ENCODE peak calls at places on chromosome 6, in eight cellular contexts. One of them, this sample, is unnamed.
A peak's percentile ranks its signal among the peaks of the same experiment; 100 is the strongest.

GRCh38 chr6:134176283-134176975 is 124.0 kb upstream of the SLC2A12 start:
- DNase-seq in lower lobe of right lung: peak; percentile 75
- DNase-seq in adrenal gland: peak; percentile 60
- DNase-seq in esophagus muscularis mucosa: no peak
- DNase-seq in spleen: peak; percentile 90
- DNase-seq in neural progenitor cell: peak; percentile 69
- DNase-seq in heart right ventricle: peak; percentile 49
- DNase-seq in CD8-positive, alpha-beta T cell: no peak
- DNase-seq in this sample: peak; percentile 49

GRCh38 chr6:117233146-117233545 is 32.2 kb upstream of the VGLL2 start:
- DNase-seq in heart right ventricle: no peak
- DNase-seq in lower lobe of right lung: no peak
- DNase-seq in neural progenitor cell: no peak
- DNase-seq in adrenal gland: no peak
- DNase-seq in spleen: no peak
- DNase-seq in CD8-positive, alpha-beta T cell: no peak
- DNase-seq in esophagus muscularis mucosa: no peak
- DNase-seq in this sample: no peak

GRCh38 chr6:170522565-170523183 is 30.4 kb downstream of the PSMB1 start:
- DNase-seq in adrenal gland: no peak
- DNase-seq in lower lobe of right lung: no peak
- DNase-seq in esophagus muscularis mucosa: no peak
- DNase-seq in CD8-positive, alpha-beta T cell: no peak
- DNase-seq in neural progenitor cell: peak; percentile 81
- DNase-seq in heart right ventricle: no peak
- DNase-seq in spleen: no peak
- DNase-seq in this sample: no peak

GRCh38 chr6:168607272-168608112 is 166.5 kb downstream of the SMOC2 start:
- DNase-seq in spleen: no peak
- DNase-seq in neural progenitor cell: peak; percentile 67
- DNase-seq in esophagus muscularis mucosa: no peak
- DNase-seq in CD8-positive, alpha-beta T cell: no peak
- DNase-seq in heart right ventricle: no peak
- DNase-seq in lower lobe of right lung: peak; percentile 78
- DNase-seq in adrenal gland: no peak
- DNase-seq in this sample: no peak

GRCh38 chr6:17493286-17493685 is 99.9 kb downstream of the CAP2 start:
- DNase-seq in CD8-positive, alpha-beta T cell: no peak
- DNase-seq in lower lobe of right lung: no peak
- DNase-seq in neural progenitor cell: no peak
- DNase-seq in esophagus muscularis mucosa: peak; percentile 90
- DNase-seq in heart right ventricle: no peak
- DNase-seq in adrenal gland: no peak
- DNase-seq in spleen: no peak
- DNase-seq in this sample: peak; percentile 69

GRCh38 chr6:2865270-2866182 is 23.9 kb upstream of the SERPINB1 start:
- DNase-seq in CD8-positive, alpha-beta T cell: no peak
- DNase-seq in lower lobe of right lung: no peak
- DNase-seq in neural progenitor cell: no peak
- DNase-seq in adrenal gland: no peak
- DNase-seq in spleen: no peak
- DNase-seq in esophagus muscularis mucosa: peak; percentile 24
- DNase-seq in heart right ventricle: no peak
- DNase-seq in this sample: no peak

GRCh38 chr6:41122373-41122772 is 31.8 kb downstream of the TREML1 start:
- DNase-seq in lower lobe of right lung: no peak
- DNase-seq in spleen: no peak
- DNase-seq in esophagus muscularis mucosa: no peak
- DNase-seq in adrenal gland: no peak
- DNase-seq in heart right ventricle: no peak
- DNase-seq in CD8-positive, alpha-beta T cell: no peak
- DNase-seq in neural progenitor cell: no peak
- DNase-seq in this sample: peak; percentile 25

GRCh38 chr6:24448396-24448795 is 41.0 kb downstream of the GPLD1 start:
- DNase-seq in CD8-positive, alpha-beta T cell: no peak
- DNase-seq in heart right ventricle: no peak
- DNase-seq in spleen: no peak
- DNase-seq in esophagus muscularis mucosa: no peak
- DNase-seq in neural progenitor cell: no peak
- DNase-seq in lower lobe of right lung: no peak
- DNase-seq in adrenal gland: no peak
- DNase-seq in this sample: no peak

GRCh38 chr6:154882107-154882506 is 113.0 kb upstream of the TIAM2 start:
- DNase-seq in spleen: no peak
- DNase-seq in heart right ventricle: no peak
- DNase-seq in neural progenitor cell: no peak
- DNase-seq in CD8-positive, alpha-beta T cell: no peak
- DNase-seq in esophagus muscularis mucosa: peak; percentile 77
- DNase-seq in lower lobe of right lung: no peak
- DNase-seq in adrenal gland: no peak
- DNase-seq in this sample: no peak

GRCh38 chr6:1461207-1461606 is 71.8 kb downstream of the FOXF2 start:
- DNase-seq in esophagus muscularis mucosa: no peak
- DNase-seq in lower lobe of right lung: no peak
- DNase-seq in neural progenitor cell: no peak
- DNase-seq in heart right ventricle: no peak
- DNase-seq in CD8-positive, alpha-beta T cell: no peak
- DNase-seq in spleen: no peak
- DNase-seq in adrenal gland: no peak
- DNase-seq in this sample: peak; percentile 25

GRCh38 chr6:168469198-168469943 is 28.4 kb downstream of the SMOC2 start:
- DNase-seq in lower lobe of right lung: no peak
- DNase-seq in neural progenitor cell: peak; percentile 25
- DNase-seq in CD8-positive, alpha-beta T cell: no peak
- DNase-seq in adrenal gland: no peak
- DNase-seq in heart right ventricle: peak; percentile 74
- DNase-seq in esophagus muscularis mucosa: peak; percentile 90
- DNase-seq in spleen: no peak
- DNase-seq in this sample: no peak

GRCh38 chr6:118618676-118619377 is 32.6 kb downstream of the CEP85L start:
- DNase-seq in adrenal gland: peak; percentile 66
- DNase-seq in spleen: peak; percentile 80
- DNase-seq in CD8-positive, alpha-beta T cell: peak; percentile 70
- DNase-seq in esophagus muscularis mucosa: no peak
- DNase-seq in neural progenitor cell: peak; percentile 60
- DNase-seq in heart right ventricle: peak; percentile 60
- DNase-seq in lower lobe of right lung: peak; percentile 47
- DNase-seq in this sample: peak; percentile 40

GRCh38 chr6:157982580-157983438 is 1.1 kb downstream of the SYNJ2 start:
- DNase-seq in CD8-positive, alpha-beta T cell: no peak
- DNase-seq in esophagus muscularis mucosa: no peak
- DNase-seq in adrenal gland: no peak
- DNase-seq in heart right ventricle: no peak
- DNase-seq in lower lobe of right lung: no peak
- DNase-seq in neural progenitor cell: peak; percentile 39
- DNase-seq in spleen: peak; percentile 38
- DNase-seq in this sample: peak; percentile 57

GRCh38 chr6:42177514-42178364 is 4.6 kb downstream of the GUCA1A start:
- DNase-seq in lower lobe of right lung: no peak
- DNase-seq in esophagus muscularis mucosa: no peak
- DNase-seq in CD8-positive, alpha-beta T cell: peak; percentile 11
- DNase-seq in heart right ventricle: no peak
- DNase-seq in adrenal gland: no peak
- DNase-seq in spleen: no peak
- DNase-seq in neural progenitor cell: peak; percentile 85
- DNase-seq in this sample: no peak

GRCh38 chr6:131129657-131130545 is 5.4 kb upstream of the AKAP7 start:
- DNase-seq in heart right ventricle: no peak
- DNase-seq in neural progenitor cell: no peak
- DNase-seq in CD8-positive, alpha-beta T cell: no peak
- DNase-seq in lower lobe of right lung: no peak
- DNase-seq in esophagus muscularis mucosa: no peak
- DNase-seq in spleen: no peak
- DNase-seq in adrenal gland: no peak
- DNase-seq in this sample: no peak

DNA sequence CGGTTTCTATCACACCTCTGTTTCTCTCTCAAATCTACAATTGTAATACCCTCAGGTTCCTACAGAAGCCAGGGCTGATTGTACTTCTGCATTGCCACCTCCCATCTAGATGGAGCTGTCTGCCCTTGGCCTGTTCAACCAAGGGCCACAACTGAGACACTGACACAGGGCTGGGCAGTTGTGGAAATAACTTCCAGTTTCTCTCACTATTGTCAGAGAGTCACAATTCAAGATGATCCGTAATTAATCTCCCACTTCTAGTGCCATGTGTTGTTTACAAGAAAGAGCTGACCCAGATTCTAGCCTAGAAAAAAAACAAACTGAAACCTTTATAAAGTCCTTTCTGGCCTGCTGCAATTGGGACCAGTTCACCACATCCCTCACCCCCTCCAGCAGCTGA is 22.2 kb downstream of the RCAN2 start:
- DNase-seq in lower lobe of right lung: no peak
- DNase-seq in CD8-positive, alpha-beta T cell: no peak
- DNase-seq in esophagus muscularis mucosa: no peak
- DNase-seq in neural progenitor cell: no peak
- DNase-seq in spleen: no peak
- DNase-seq in heart right ventricle: no peak
- DNase-seq in adrenal gland: no peak
- DNase-seq in this sample: no peak
- TF ChIP-seq CTCF in lower lobe of right lung: no peak
- TF ChIP-seq CTCF in CD8-positive, alpha-beta T cell: no peak
- TF ChIP-seq CTCF in esophagus muscularis mucosa: no peak
- TF ChIP-seq CTCF in neural progenitor cell: no peak
- TF ChIP-seq CTCF in spleen: no peak
- TF ChIP-seq CTCF in heart right ventricle: no peak
- TF ChIP-seq CTCF in adrenal gland: no peak
- TF ChIP-seq CTCF in this sample: no peak

GRCh38 chr6:30821862-30822784 is 62.2 kb upstream of the DDR1 start:
- DNase-seq in adrenal gland: no peak
- DNase-seq in esophagus muscularis mucosa: no peak
- DNase-seq in lower lobe of right lung: no peak
- DNase-seq in spleen: no peak
- DNase-seq in CD8-positive, alpha-beta T cell: no peak
- DNase-seq in heart right ventricle: no peak
- DNase-seq in neural progenitor cell: peak; percentile 46
- DNase-seq in this sample: peak; percentile 52
- H3K27ac ChIP-seq in adrenal gland: no peak overlapping the region
- H3K27ac ChIP-seq in esophagus muscularis mucosa: peak overlapping the region; percentile 37
- H3K27ac ChIP-seq in lower lobe of right lung: no peak overlapping the region
- H3K27ac ChIP-seq in spleen: peak overlapping the region; percentile 7
- H3K27ac ChIP-seq in CD8-positive, alpha-beta T cell: no peak overlapping the region
- H3K27ac ChIP-seq in heart right ventricle: peak overlapping the region; percentile 81
- H3K27ac ChIP-seq in neural progenitor cell: no peak overlapping the region
- H3K27ac ChIP-seq in this sample: no peak overlapping the region

DNA sequence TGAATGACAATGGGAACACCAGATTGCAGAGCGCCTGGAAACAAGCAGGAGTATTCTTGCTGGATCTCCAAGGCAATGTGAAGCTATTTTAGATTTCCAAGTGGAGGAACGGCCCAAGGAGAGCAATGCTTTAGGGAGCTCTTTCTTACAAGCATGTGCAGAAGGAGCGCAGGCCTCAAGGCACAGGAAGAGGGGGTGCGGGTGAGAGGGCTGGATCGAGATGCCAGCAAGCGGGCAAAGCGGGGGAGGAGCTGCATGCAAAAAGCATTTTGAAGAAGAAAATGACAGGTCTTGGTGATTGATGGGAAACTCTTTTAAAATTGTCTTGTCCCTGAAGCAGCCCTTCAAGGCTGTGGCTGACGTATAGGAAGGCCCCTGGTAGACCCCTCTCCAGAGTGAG is 171.9 kb downstream of the QRSL1 start:
- DNase-seq in CD8-positive, alpha-beta T cell: no peak
- DNase-seq in lower lobe of right lung: no peak
- DNase-seq in neural progenitor cell: no peak
- DNase-seq in heart right ventricle: no peak
- DNase-seq in spleen: no peak
- DNase-seq in adrenal gland: no peak
- DNase-seq in esophagus muscularis mucosa: no peak
- DNase-seq in this sample: no peak
- TF ChIP-seq CTCF in CD8-positive, alpha-beta T cell: no peak
- TF ChIP-seq CTCF in lower lobe of right lung: no peak
- TF ChIP-seq CTCF in neural progenitor cell: no peak
- TF ChIP-seq CTCF in heart right ventricle: no peak
- TF ChIP-seq CTCF in spleen: no peak
- TF ChIP-seq CTCF in adrenal gland: no peak
- TF ChIP-seq CTCF in esophagus muscularis mucosa: no peak
- TF ChIP-seq CTCF in this sample: no peak

GRCh38 chr6:35296931-35297330 is 687 bp upstream of the DEF6 start:
- DNase-seq in spleen: no peak
- DNase-seq in CD8-positive, alpha-beta T cell: no peak
- DNase-seq in adrenal gland: no peak
- DNase-seq in esophagus muscularis mucosa: no peak
- DNase-seq in neural progenitor cell: no peak
- DNase-seq in heart right ventricle: no peak
- DNase-seq in lower lobe of right lung: no peak
- DNase-seq in this sample: no peak
- H3K27ac ChIP-seq in spleen: peak overlapping the region; percentile 94
- H3K27ac ChIP-seq in CD8-positive, alpha-beta T cell: no peak overlapping the region
- H3K27ac ChIP-seq in adrenal gland: no peak overlapping the region
- H3K27ac ChIP-seq in esophagus muscularis mucosa: peak overlapping the region; percentile 1
- H3K27ac ChIP-seq in neural progenitor cell: no peak overlapping the region
- H3K27ac ChIP-seq in heart right ventricle: peak overlapping the region; percentile 92
- H3K27ac ChIP-seq in lower lobe of right lung: peak overlapping the region; percentile 87
- H3K27ac ChIP-seq in this sample: no peak overlapping the region

DNA sequence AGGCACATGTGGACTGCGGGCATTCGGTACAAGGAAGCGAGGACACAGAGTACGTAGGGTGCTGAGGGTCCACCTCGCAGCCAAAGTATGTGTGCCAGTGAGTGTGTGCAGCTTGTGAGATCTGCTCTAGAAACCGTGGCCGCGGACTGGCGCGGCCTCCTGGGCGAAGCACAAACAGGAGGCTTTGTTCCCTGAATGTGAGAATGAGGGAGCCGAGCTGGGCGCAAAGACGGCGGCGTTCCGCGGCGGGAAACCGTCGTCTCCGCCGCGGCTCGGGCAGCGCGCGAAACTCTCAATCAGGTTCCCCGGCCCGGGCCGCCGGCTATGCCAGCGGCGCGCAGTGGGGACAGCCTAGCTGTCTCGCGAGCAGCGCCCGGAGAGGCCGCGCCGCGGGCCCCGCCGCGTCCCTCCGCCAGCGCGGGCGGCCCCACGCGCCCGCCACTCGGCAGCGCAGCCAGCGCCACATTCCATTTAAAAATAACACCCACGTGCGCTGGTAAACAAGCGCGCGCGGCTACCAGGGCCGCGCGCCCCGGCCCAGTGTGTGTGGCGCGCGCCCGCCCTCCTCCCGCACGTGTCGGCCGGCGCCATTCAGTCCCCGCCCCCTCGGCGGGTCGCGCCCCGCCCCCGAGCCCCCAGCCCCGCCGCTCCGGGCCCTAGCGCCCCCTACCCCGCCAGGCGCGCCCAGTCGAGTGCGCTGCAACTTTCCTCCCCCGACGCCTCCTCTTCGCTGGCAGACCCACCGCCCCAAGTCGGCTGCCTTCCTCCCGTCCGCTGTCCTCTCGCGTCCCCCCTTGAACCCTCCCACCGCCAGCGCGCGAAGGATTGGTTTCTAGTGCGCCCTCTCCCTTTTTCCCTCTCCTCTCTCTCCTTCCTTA is 3.0 kb upstream of the FOXO3 start:
- DNase-seq in neural progenitor cell: peak; percentile 94
- DNase-seq in spleen: peak; percentile 95
- DNase-seq in esophagus muscularis mucosa: peak; percentile 94
- DNase-seq in lower lobe of right lung: peak; percentile 88
- DNase-seq in adrenal gland: peak; percentile 46
- DNase-seq in CD8-positive, alpha-beta T cell: peak; percentile 83
- DNase-seq in heart right ventricle: peak; percentile 26
- DNase-seq in this sample: peak; percentile 27
- TF ChIP-seq CTCF in neural progenitor cell: peak; percentile 40
- TF ChIP-seq CTCF in spleen: no peak
- TF ChIP-seq CTCF in esophagus muscularis mucosa: peak; percentile 4
- TF ChIP-seq CTCF in lower lobe of right lung: peak; percentile 13
- TF ChIP-seq CTCF in adrenal gland: no peak
- TF ChIP-seq CTCF in CD8-positive, alpha-beta T cell: no peak
- TF ChIP-seq CTCF in heart right ventricle: no peak
- TF ChIP-seq CTCF in this sample: peak; percentile 1

This sample was measured in brain microvascular endothelial cell.